ENCODE peak calls at places on chromosome 4, in ten cellular contexts. One of them, this sample, is unnamed.

GRCh38 chr4:184118516-184118915 is 99.2 kb downstream of the ENPP6 start:
- DNase-seq in MM.1S: no peak
- DNase-seq in fibroblast of lung: no peak
- DNase-seq in GM13977: no peak
- DNase-seq in thyroid gland: no peak
- DNase-seq in Caco-2: no peak
- DNase-seq in activated CD8-positive, alpha-beta T cell treated with anti-CD3 and anti-CD28 coated beads for 36 hours: no peak
- DNase-seq in ovary: no peak
- DNase-seq in pancreas: no peak
- DNase-seq in colonic mucosa: no peak
- DNase-seq in this sample: no peak

GRCh38 chr4:173189117-173189693 is 20.6 kb downstream of the GALNT7 start:
- DNase-seq in fibroblast of lung: peak; percentile 55
- DNase-seq in thyroid gland: no peak
- DNase-seq in GM13977: no peak
- DNase-seq in ovary: no peak
- DNase-seq in Caco-2: no peak
- DNase-seq in colonic mucosa: no peak
- DNase-seq in activated CD8-positive, alpha-beta T cell treated with anti-CD3 and anti-CD28 coated beads for 36 hours: no peak
- DNase-seq in pancreas: no peak
- DNase-seq in MM.1S: no peak
- DNase-seq in this sample: peak; percentile 23

GRCh38 chr4:186634591-186635128 is 79.3 kb upstream of the MTNR1A start:
- DNase-seq in fibroblast of lung: no peak
- DNase-seq in MM.1S: no peak
- DNase-seq in thyroid gland: no peak
- DNase-seq in Caco-2: no peak
- DNase-seq in GM13977: no peak
- DNase-seq in pancreas: no peak
- DNase-seq in colonic mucosa: no peak
- DNase-seq in activated CD8-positive, alpha-beta T cell treated with anti-CD3 and anti-CD28 coated beads for 36 hours: no peak
- DNase-seq in ovary: no peak
- DNase-seq in this sample: no peak

GRCh38 chr4:140943887-140944515 is 187.8 kb upstream of the TBC1D9 start:
- DNase-seq in fibroblast of lung: peak; percentile 10
- DNase-seq in ovary: no peak
- DNase-seq in Caco-2: no peak
- DNase-seq in activated CD8-positive, alpha-beta T cell treated with anti-CD3 and anti-CD28 coated beads for 36 hours: no peak
- DNase-seq in pancreas: no peak
- DNase-seq in thyroid gland: no peak
- DNase-seq in colonic mucosa: no peak
- DNase-seq in GM13977: no peak
- DNase-seq in MM.1S: no peak
- DNase-seq in this sample: peak; percentile 18

GRCh38 chr4:142512161-142512560 is 333.9 kb downstream of the INPP4B start:
- DNase-seq in ovary: no peak
- DNase-seq in thyroid gland: no peak
- DNase-seq in pancreas: no peak
- DNase-seq in Caco-2: no peak
- DNase-seq in colonic mucosa: no peak
- DNase-seq in activated CD8-positive, alpha-beta T cell treated with anti-CD3 and anti-CD28 coated beads for 36 hours: no peak
- DNase-seq in MM.1S: no peak
- DNase-seq in GM13977: no peak
- DNase-seq in fibroblast of lung: peak; percentile 22
- DNase-seq in this sample: peak; percentile 17

GRCh38 chr4:87241341-87241740 is 20.9 kb upstream of the KLHL8 start:
- DNase-seq in pancreas: no peak
- DNase-seq in GM13977: no peak
- DNase-seq in fibroblast of lung: no peak
- DNase-seq in thyroid gland: no peak
- DNase-seq in activated CD8-positive, alpha-beta T cell treated with anti-CD3 and anti-CD28 coated beads for 36 hours: no peak
- DNase-seq in ovary: no peak
- DNase-seq in MM.1S: no peak
- DNase-seq in Caco-2: no peak
- DNase-seq in colonic mucosa: no peak
- DNase-seq in this sample: no peak

GRCh38 chr4:25810815-25811690 is 51.7 kb downstream of the SEL1L3 start:
- DNase-seq in thyroid gland: no peak
- DNase-seq in colonic mucosa: no peak
- DNase-seq in activated CD8-positive, alpha-beta T cell treated with anti-CD3 and anti-CD28 coated beads for 36 hours: no peak
- DNase-seq in Caco-2: no peak
- DNase-seq in fibroblast of lung: peak; percentile 19
- DNase-seq in pancreas: no peak
- DNase-seq in MM.1S: no peak
- DNase-seq in ovary: no peak
- DNase-seq in GM13977: no peak
- DNase-seq in this sample: peak; percentile 18

GRCh38 chr4:178242655-178243054 is 800.4 kb upstream of the AGA start:
- DNase-seq in colonic mucosa: no peak
- DNase-seq in ovary: no peak
- DNase-seq in MM.1S: no peak
- DNase-seq in thyroid gland: no peak
- DNase-seq in fibroblast of lung: no peak
- DNase-seq in activated CD8-positive, alpha-beta T cell treated with anti-CD3 and anti-CD28 coated beads for 36 hours: no peak
- DNase-seq in Caco-2: no peak
- DNase-seq in GM13977: no peak
- DNase-seq in pancreas: no peak
- DNase-seq in this sample: no peak

GRCh38 chr4:164959896-164960295 is 17.6 kb downstream of the TRIM61 start:
- DNase-seq in fibroblast of lung: peak; percentile 57
- DNase-seq in GM13977: no peak
- DNase-seq in ovary: no peak
- DNase-seq in activated CD8-positive, alpha-beta T cell treated with anti-CD3 and anti-CD28 coated beads for 36 hours: no peak
- DNase-seq in pancreas: no peak
- DNase-seq in colonic mucosa: no peak
- DNase-seq in Caco-2: no peak
- DNase-seq in MM.1S: no peak
- DNase-seq in thyroid gland: no peak
- DNase-seq in this sample: peak; percentile 10

GRCh38 chr4:12439633-12440305 is 1011.1 kb upstream of the HS3ST1 start:
- DNase-seq in MM.1S: no peak
- DNase-seq in thyroid gland: no peak
- DNase-seq in pancreas: no peak
- DNase-seq in ovary: no peak
- DNase-seq in fibroblast of lung: no peak
- DNase-seq in activated CD8-positive, alpha-beta T cell treated with anti-CD3 and anti-CD28 coated beads for 36 hours: no peak
- DNase-seq in GM13977: no peak
- DNase-seq in colonic mucosa: no peak
- DNase-seq in Caco-2: no peak
- DNase-seq in this sample: no peak

GRCh38 chr4:168831585-168831918 is 178.5 kb downstream of the CBR4 start:
- DNase-seq in fibroblast of lung: no peak
- DNase-seq in MM.1S: no peak
- DNase-seq in activated CD8-positive, alpha-beta T cell treated with anti-CD3 and anti-CD28 coated beads for 36 hours: no peak
- DNase-seq in ovary: no peak
- DNase-seq in thyroid gland: no peak
- DNase-seq in Caco-2: no peak
- DNase-seq in GM13977: no peak
- DNase-seq in pancreas: no peak
- DNase-seq in colonic mucosa: peak; percentile 33
- DNase-seq in this sample: no peak

GRCh38 chr4:125268065-125268755 is 46.5 kb upstream of the FAT4 start:
- DNase-seq in MM.1S: no peak
- DNase-seq in fibroblast of lung: peak; percentile 19
- DNase-seq in Caco-2: no peak
- DNase-seq in colonic mucosa: no peak
- DNase-seq in activated CD8-positive, alpha-beta T cell treated with anti-CD3 and anti-CD28 coated beads for 36 hours: no peak
- DNase-seq in ovary: no peak
- DNase-seq in pancreas: no peak
- DNase-seq in thyroid gland: no peak
- DNase-seq in GM13977: no peak
- DNase-seq in this sample: no peak

GRCh38 chr4:169249214-169249973 is 21.4 kb downstream of the SH3RF1 start:
- DNase-seq in activated CD8-positive, alpha-beta T cell treated with anti-CD3 and anti-CD28 coated beads for 36 hours: no peak
- DNase-seq in ovary: no peak
- DNase-seq in GM13977: no peak
- DNase-seq in thyroid gland: no peak
- DNase-seq in Caco-2: no peak
- DNase-seq in pancreas: no peak
- DNase-seq in fibroblast of lung: peak; percentile 55
- DNase-seq in colonic mucosa: no peak
- DNase-seq in MM.1S: no peak
- DNase-seq in this sample: peak; percentile 46

GRCh38 chr4:76782837-76783236 is 115.1 kb downstream of the SOWAHB start:
- DNase-seq in fibroblast of lung: peak; percentile 77
- DNase-seq in GM13977: no peak
- DNase-seq in ovary: no peak
- DNase-seq in Caco-2: no peak
- DNase-seq in thyroid gland: no peak
- DNase-seq in colonic mucosa: no peak
- DNase-seq in MM.1S: no peak
- DNase-seq in pancreas: no peak
- DNase-seq in activated CD8-positive, alpha-beta T cell treated with anti-CD3 and anti-CD28 coated beads for 36 hours: no peak
- DNase-seq in this sample: peak; percentile 67

GRCh38 chr4:7686166-7686870 is 251.6 kb upstream of the PSAPL1 start:
- DNase-seq in GM13977: no peak
- DNase-seq in colonic mucosa: no peak
- DNase-seq in MM.1S: no peak
- DNase-seq in thyroid gland: no peak
- DNase-seq in ovary: no peak
- DNase-seq in fibroblast of lung: no peak
- DNase-seq in Caco-2: no peak
- DNase-seq in activated CD8-positive, alpha-beta T cell treated with anti-CD3 and anti-CD28 coated beads for 36 hours: no peak
- DNase-seq in pancreas: no peak
- DNase-seq in this sample: no peak

GRCh38 chr4:7687796-7688195 is 251.9 kb downstream of the AFAP1 start:
- DNase-seq in GM13977: no peak
- DNase-seq in MM.1S: no peak
- DNase-seq in fibroblast of lung: no peak
- DNase-seq in activated CD8-positive, alpha-beta T cell treated with anti-CD3 and anti-CD28 coated beads for 36 hours: no peak
- DNase-seq in thyroid gland: no peak
- DNase-seq in colonic mucosa: no peak
- DNase-seq in ovary: no peak
- DNase-seq in Caco-2: no peak
- DNase-seq in pancreas: no peak
- DNase-seq in this sample: no peak

GRCh38 chr4:7689773-7690693 is 249.6 kb downstream of the AFAP1 start:
- DNase-seq in MM.1S: no peak
- DNase-seq in colonic mucosa: no peak
- DNase-seq in GM13977: no peak
- DNase-seq in pancreas: no peak
- DNase-seq in thyroid gland: no peak
- DNase-seq in fibroblast of lung: no peak
- DNase-seq in ovary: no peak
- DNase-seq in Caco-2: no peak
- DNase-seq in activated CD8-positive, alpha-beta T cell treated with anti-CD3 and anti-CD28 coated beads for 36 hours: no peak
- DNase-seq in this sample: no peak

GRCh38 chr4:7684294-7684693 is 249.6 kb upstream of the PSAPL1 start:
- DNase-seq in pancreas: no peak
- DNase-seq in GM13977: no peak
- DNase-seq in MM.1S: no peak
- DNase-seq in fibroblast of lung: no peak
- DNase-seq in Caco-2: no peak
- DNase-seq in ovary: no peak
- DNase-seq in activated CD8-positive, alpha-beta T cell treated with anti-CD3 and anti-CD28 coated beads for 36 hours: no peak
- DNase-seq in colonic mucosa: no peak
- DNase-seq in thyroid gland: no peak
- DNase-seq in this sample: no peak

DNA sequence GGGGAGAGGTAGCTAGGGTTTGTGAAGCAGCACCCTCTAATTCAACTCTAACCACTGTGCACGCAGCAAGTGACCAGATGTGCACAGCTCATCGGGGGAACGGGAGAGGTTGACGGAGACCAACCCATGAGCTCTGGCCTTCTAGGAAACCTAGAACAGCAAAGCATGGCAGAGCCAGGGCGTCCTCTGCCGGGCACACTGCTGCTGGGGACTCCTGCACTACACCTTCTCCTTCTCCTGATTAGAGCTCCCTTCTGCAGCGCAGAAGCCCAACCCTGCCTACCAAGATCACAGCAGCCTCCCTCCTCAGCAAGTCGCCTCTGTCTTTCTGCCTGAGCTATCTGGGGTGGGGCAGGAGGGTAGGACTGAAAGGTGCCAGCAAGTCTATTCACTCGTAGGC is 252.3 kb upstream of the PSAPL1 start:
- DNase-seq in fibroblast of lung: no peak
- DNase-seq in ovary: no peak
- DNase-seq in GM13977: no peak
- DNase-seq in pancreas: no peak
- DNase-seq in activated CD8-positive, alpha-beta T cell treated with anti-CD3 and anti-CD28 coated beads for 36 hours: no peak
- DNase-seq in colonic mucosa: no peak
- DNase-seq in MM.1S: no peak
- DNase-seq in thyroid gland: no peak
- DNase-seq in Caco-2: no peak
- DNase-seq in this sample: no peak
- TF ChIP-seq CTCF in fibroblast of lung: no peak
- TF ChIP-seq CTCF in ovary: no peak
- TF ChIP-seq CTCF in GM13977: no peak
- TF ChIP-seq CTCF in pancreas: no peak
- TF ChIP-seq CTCF in activated CD8-positive, alpha-beta T cell treated with anti-CD3 and anti-CD28 coated beads for 36 hours: no peak
- TF ChIP-seq CTCF in colonic mucosa: no peak
- TF ChIP-seq CTCF in MM.1S: no peak
- TF ChIP-seq CTCF in thyroid gland: no peak
- TF ChIP-seq CTCF in Caco-2: no peak
- TF ChIP-seq CTCF in this sample: peak; percentile 25

DNA sequence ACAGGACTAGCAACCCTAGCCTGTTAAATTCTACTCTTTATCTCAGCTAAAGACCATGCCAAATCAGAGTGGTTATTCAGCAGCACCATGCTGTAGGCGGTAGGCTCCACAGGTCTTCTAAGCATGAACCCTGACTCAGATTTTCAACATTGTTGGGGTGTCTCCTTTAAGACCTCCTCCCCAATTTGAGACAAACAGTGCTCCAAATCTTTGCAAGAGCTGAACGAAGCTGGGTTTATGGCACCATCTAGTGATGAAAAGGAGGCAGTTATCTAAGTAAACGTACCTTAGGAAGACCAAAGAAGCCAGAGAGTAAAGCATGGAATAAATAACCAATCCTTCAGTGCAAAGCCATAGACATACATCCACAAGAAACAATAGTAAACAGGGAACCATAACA is 334.5 kb upstream of the SLC7A11 start:
- DNase-seq in ovary: no peak
- DNase-seq in GM13977: no peak
- DNase-seq in pancreas: no peak
- DNase-seq in fibroblast of lung: peak; percentile 59
- DNase-seq in thyroid gland: no peak
- DNase-seq in Caco-2: no peak
- DNase-seq in activated CD8-positive, alpha-beta T cell treated with anti-CD3 and anti-CD28 coated beads for 36 hours: no peak
- DNase-seq in colonic mucosa: no peak
- DNase-seq in MM.1S: peak; percentile 62
- DNase-seq in this sample: peak; percentile 46
- TF ChIP-seq CTCF in ovary: no peak
- TF ChIP-seq CTCF in GM13977: peak; percentile 40
- TF ChIP-seq CTCF in pancreas: no peak
- TF ChIP-seq CTCF in fibroblast of lung: peak; percentile 54
- TF ChIP-seq CTCF in thyroid gland: no peak
- TF ChIP-seq CTCF in Caco-2: peak; percentile 47
- TF ChIP-seq CTCF in activated CD8-positive, alpha-beta T cell treated with anti-CD3 and anti-CD28 coated beads for 36 hours: no peak
- TF ChIP-seq CTCF in colonic mucosa: peak; percentile 18
- TF ChIP-seq CTCF in MM.1S: peak; percentile 63
- TF ChIP-seq CTCF in this sample: peak; percentile 75

GRCh38 chr4:4182835-4183568 is 43.7 kb downstream of the OTOP1 start:
- DNase-seq in thyroid gland: peak; percentile 37
- DNase-seq in Caco-2: no peak
- DNase-seq in colonic mucosa: no peak
- DNase-seq in activated CD8-positive, alpha-beta T cell treated with anti-CD3 and anti-CD28 coated beads for 36 hours: peak; percentile 49
- DNase-seq in MM.1S: peak; percentile 48
- DNase-seq in GM13977: peak; percentile 38
- DNase-seq in ovary: no peak
- DNase-seq in fibroblast of lung: peak; percentile 19
- DNase-seq in pancreas: no peak
- DNase-seq in this sample: no peak
- TF ChIP-seq CTCF in thyroid gland: peak; percentile 64
- TF ChIP-seq CTCF in Caco-2: peak; percentile 62
- TF ChIP-seq CTCF in colonic mucosa: peak; percentile 59
- TF ChIP-seq CTCF in activated CD8-positive, alpha-beta T cell treated with anti-CD3 and anti-CD28 coated beads for 36 hours: peak; percentile 89
- TF ChIP-seq CTCF in MM.1S: peak; percentile 81
- TF ChIP-seq CTCF in GM13977: peak; percentile 80
- TF ChIP-seq CTCF in ovary: no peak
- TF ChIP-seq CTCF in fibroblast of lung: peak; percentile 47
- TF ChIP-seq CTCF in pancreas: peak; percentile 53
- TF ChIP-seq CTCF in this sample: peak; percentile 91

GRCh38 chr4:111475696-111476095 is 669.6 kb upstream of the FAM241A start:
- DNase-seq in GM13977: no peak
- DNase-seq in colonic mucosa: no peak
- DNase-seq in fibroblast of lung: no peak
- DNase-seq in MM.1S: no peak
- DNase-seq in pancreas: no peak
- DNase-seq in activated CD8-positive, alpha-beta T cell treated with anti-CD3 and anti-CD28 coated beads for 36 hours: no peak
- DNase-seq in ovary: no peak
- DNase-seq in Caco-2: no peak
- DNase-seq in thyroid gland: no peak
- DNase-seq in this sample: no peak
- TF ChIP-seq CTCF in GM13977: no peak
- TF ChIP-seq CTCF in colonic mucosa: no peak
- TF ChIP-seq CTCF in fibroblast of lung: no peak
- TF ChIP-seq CTCF in MM.1S: no peak
- TF ChIP-seq CTCF in pancreas: no peak
- TF ChIP-seq CTCF in activated CD8-positive, alpha-beta T cell treated with anti-CD3 and anti-CD28 coated beads for 36 hours: no peak
- TF ChIP-seq CTCF in ovary: no peak
- TF ChIP-seq CTCF in Caco-2: no peak
- TF ChIP-seq CTCF in thyroid gland: no peak
- TF ChIP-seq CTCF in this sample: no peak